ENCODE peak calls at places on chromosomes 7 and 10, in seven cellular contexts. E is NCI-H2171 treated with DMSO at 0.1 percent for 48 hours; K is activated CD4-positive, alpha-beta T cell treated with anti-CD3 and anti-CD28 coated beads, Interleukin-2, amount 50 U/mL, for 24 hours; O is AG10803; U is fibroblast of lung; H is aorta; M is hippocampal formation. D is an unnamed sample.

GRCh38 chr10:86232646-86233045 is 133.9 kb downstream of the GRID1 start:
- DNase-seq in E (no peak), K (no peak), O (no peak), U (peak; percentile 3), H (no peak), M (no peak), D (no peak)

GRCh38 chr10:72567421-72567820 is 58.5 kb downstream of the MICU1 start:
- DNase-seq in E (no peak), K (no peak), O (peak; percentile 55), U (peak; percentile 64), H (peak; percentile 58), M (no peak), D (peak; percentile 3)

GRCh38 chr7:111865430-111865829 is 303.1 kb upstream of the IMMP2L start:
- DNase-seq in E (no peak), K (no peak), O (no peak), U (no peak), H (no peak), M (no peak), D (no peak)

GRCh38 chr7:148481965-148482626 is 108.5 kb upstream of the C7orf33 start:
- DNase-seq in E (peak; percentile 97), K (no peak), O (no peak), U (no peak), H (no peak), M (no peak), D (no peak)

GRCh38 chr7:155258233-155258575 is 39.5 kb upstream of the INSIG1 start:
- DNase-seq in E (no peak), K (no peak), O (peak; percentile 96), U (peak; percentile 90), H (peak; percentile 72), M (no peak), D (peak; percentile 84)

GRCh38 chr10:94076325-94076841 is 82.7 kb downstream of the PLCE1 start:
- DNase-seq in E (peak; percentile 22), K (no peak), O (peak; percentile 81), U (peak; percentile 62), H (no peak), M (peak; percentile 25), D (peak; percentile 49)

GRCh38 chr10:25869067-25869591 is 64.9 kb upstream of the MYO3A start:
- DNase-seq in E (no peak), K (no peak), O (no peak), U (no peak), H (no peak), M (no peak), D (no peak)

GRCh38 chr10:23965880-23966279 is 243.1 kb upstream of the KIAA1217 start:
- DNase-seq in E (peak; percentile 19), K (no peak), O (no peak), U (no peak), H (no peak), M (no peak), D (no peak)

D was measured in AG09309.